ENCODE peak calls at places on chromosomes 5 and 9, in eight cellular contexts. One of them, this sample, is unnamed.
A peak's percentile ranks its signal among the peaks of the same experiment; 100 is the strongest.

GRCh38 chr9:133945314-133945975 is 46.7 kb downstream of the VAV2 start:
- DNase-seq in A673: no peak
- DNase-seq in RWPE1: no peak
- DNase-seq in lower lobe of right lung: peak; percentile 46
- DNase-seq in DMS53: no peak
- DNase-seq in astrocyte of the cerebellum: no peak
- DNase-seq in body of pancreas: no peak
- DNase-seq in GM23338: no peak
- DNase-seq in this sample: no peak

GRCh38 chr5:106759581-106759980 is 911.2 kb downstream of the EFNA5 start:
- DNase-seq in astrocyte of the cerebellum: no peak
- DNase-seq in lower lobe of right lung: peak; percentile 64
- DNase-seq in A673: peak; percentile 60
- DNase-seq in RWPE1: no peak
- DNase-seq in DMS53: peak; percentile 21
- DNase-seq in GM23338: no peak
- DNase-seq in body of pancreas: peak; percentile 30
- DNase-seq in this sample: peak; percentile 8

GRCh38 chr9:124392855-124393460 is 22.3 kb downstream of the PSMB7 start:
- DNase-seq in RWPE1: peak; percentile 98
- DNase-seq in DMS53: peak; percentile 38
- DNase-seq in GM23338: peak; percentile 74
- DNase-seq in A673: peak; percentile 89
- DNase-seq in lower lobe of right lung: no peak
- DNase-seq in astrocyte of the cerebellum: peak; percentile 62
- DNase-seq in body of pancreas: no peak
- DNase-seq in this sample: peak; percentile 75

GRCh38 chr5:95946451-95946850 is 15.2 kb downstream of the ELL2 start:
- DNase-seq in body of pancreas: no peak
- DNase-seq in lower lobe of right lung: no peak
- DNase-seq in A673: no peak
- DNase-seq in RWPE1: no peak
- DNase-seq in astrocyte of the cerebellum: no peak
- DNase-seq in GM23338: no peak
- DNase-seq in DMS53: no peak
- DNase-seq in this sample: peak; percentile 56

GRCh38 chr5:62506659-62507460 is 71.8 kb upstream of the LRRC70 start:
- DNase-seq in astrocyte of the cerebellum: peak; percentile 1
- DNase-seq in GM23338: no peak
- DNase-seq in DMS53: no peak
- DNase-seq in body of pancreas: no peak
- DNase-seq in lower lobe of right lung: no peak
- DNase-seq in A673: peak; percentile 88
- DNase-seq in RWPE1: no peak
- DNase-seq in this sample: no peak

GRCh38 chr5:74240783-74241750 is 399.5 kb downstream of the ENC1 start:
- DNase-seq in body of pancreas: peak; percentile 51
- DNase-seq in lower lobe of right lung: no peak
- DNase-seq in RWPE1: peak; percentile 88
- DNase-seq in DMS53: no peak
- DNase-seq in A673: no peak
- DNase-seq in astrocyte of the cerebellum: no peak
- DNase-seq in GM23338: no peak
- DNase-seq in this sample: no peak

GRCh38 chr5:172983542-172984243 is at the start of gene ATP6V0E1:
- DNase-seq in A673: peak; percentile 93
- DNase-seq in astrocyte of the cerebellum: peak; percentile 75
- DNase-seq in lower lobe of right lung: peak; percentile 98
- DNase-seq in RWPE1: peak; percentile 98
- DNase-seq in GM23338: peak; percentile 97
- DNase-seq in DMS53: peak; percentile 98
- DNase-seq in body of pancreas: peak; percentile 97
- DNase-seq in this sample: peak; percentile 96

GRCh38 chr5:16160706-16161105 is 18.9 kb downstream of the MARCHF11 start:
- DNase-seq in A673: peak; percentile 74
- DNase-seq in RWPE1: peak; percentile 36
- DNase-seq in astrocyte of the cerebellum: peak; percentile 33
- DNase-seq in DMS53: peak; percentile 91
- DNase-seq in GM23338: peak; percentile 89
- DNase-seq in lower lobe of right lung: no peak
- DNase-seq in body of pancreas: peak; percentile 32
- DNase-seq in this sample: peak; percentile 47

GRCh38 chr5:112643339-112643971 is 94.2 kb upstream of the APC start:
- DNase-seq in RWPE1: no peak
- DNase-seq in body of pancreas: peak; percentile 72
- DNase-seq in A673: no peak
- DNase-seq in DMS53: no peak
- DNase-seq in GM23338: no peak
- DNase-seq in lower lobe of right lung: no peak
- DNase-seq in astrocyte of the cerebellum: no peak
- DNase-seq in this sample: no peak

GRCh38 chr5:141208478-141208877 is at the start of gene PCDHB12:
- DNase-seq in GM23338: peak; percentile 74
- DNase-seq in body of pancreas: peak; percentile 31
- DNase-seq in A673: peak; percentile 56
- DNase-seq in astrocyte of the cerebellum: no peak
- DNase-seq in DMS53: peak; percentile 47
- DNase-seq in RWPE1: no peak
- DNase-seq in lower lobe of right lung: no peak
- DNase-seq in this sample: peak; percentile 24

GRCh38 chr5:14417232-14417730 is 164.3 kb upstream of the OTULINL start:
- DNase-seq in DMS53: no peak
- DNase-seq in lower lobe of right lung: no peak
- DNase-seq in RWPE1: no peak
- DNase-seq in body of pancreas: no peak
- DNase-seq in GM23338: peak; percentile 41
- DNase-seq in astrocyte of the cerebellum: no peak
- DNase-seq in A673: peak; percentile 58
- DNase-seq in this sample: no peak

GRCh38 chr5:181173027-181173419 is 25.6 kb downstream of the OR2V2 start:
- DNase-seq in body of pancreas: no peak
- DNase-seq in GM23338: no peak
- DNase-seq in astrocyte of the cerebellum: no peak
- DNase-seq in DMS53: no peak
- DNase-seq in A673: no peak
- DNase-seq in RWPE1: peak; percentile 61
- DNase-seq in lower lobe of right lung: no peak
- DNase-seq in this sample: no peak

GRCh38 chr5:62152394-62153123 is 153.4 kb upstream of the KIF2A start:
- DNase-seq in body of pancreas: no peak
- DNase-seq in lower lobe of right lung: no peak
- DNase-seq in GM23338: no peak
- DNase-seq in RWPE1: no peak
- DNase-seq in astrocyte of the cerebellum: no peak
- DNase-seq in A673: peak; percentile 2
- DNase-seq in DMS53: peak; percentile 73
- DNase-seq in this sample: no peak

GRCh38 chr5:139685886-139686285 is 37.7 kb downstream of the CXXC5 start:
- DNase-seq in body of pancreas: no peak
- DNase-seq in astrocyte of the cerebellum: no peak
- DNase-seq in lower lobe of right lung: no peak
- DNase-seq in RWPE1: no peak
- DNase-seq in A673: no peak
- DNase-seq in DMS53: no peak
- DNase-seq in GM23338: no peak
- DNase-seq in this sample: no peak

GRCh38 chr9:33273972-33274328 is 9.1 kb downstream of the CHMP5 start:
- DNase-seq in DMS53: no peak
- DNase-seq in astrocyte of the cerebellum: no peak
- DNase-seq in GM23338: no peak
- DNase-seq in body of pancreas: no peak
- DNase-seq in RWPE1: no peak
- DNase-seq in A673: no peak
- DNase-seq in lower lobe of right lung: no peak
- DNase-seq in this sample: no peak

GRCh38 chr9:12538842-12539584 is 154.2 kb upstream of the TYRP1 start:
- DNase-seq in lower lobe of right lung: no peak
- DNase-seq in body of pancreas: peak; percentile 56
- DNase-seq in DMS53: no peak
- DNase-seq in GM23338: peak; percentile 21
- DNase-seq in RWPE1: no peak
- DNase-seq in A673: no peak
- DNase-seq in astrocyte of the cerebellum: no peak
- DNase-seq in this sample: no peak

GRCh38 chr9:88923653-88924284 is 67.5 kb upstream of the S1PR3 start:
- DNase-seq in lower lobe of right lung: peak; percentile 84
- DNase-seq in A673: no peak
- DNase-seq in RWPE1: no peak
- DNase-seq in GM23338: no peak
- DNase-seq in astrocyte of the cerebellum: no peak
- DNase-seq in body of pancreas: no peak
- DNase-seq in DMS53: no peak
- DNase-seq in this sample: no peak

GRCh38 chr9:97307500-97308163 is at the start of gene CCDC180:
- DNase-seq in astrocyte of the cerebellum: no peak
- DNase-seq in GM23338: peak; percentile 53
- DNase-seq in DMS53: peak; percentile 50
- DNase-seq in body of pancreas: peak; percentile 24
- DNase-seq in RWPE1: no peak
- DNase-seq in lower lobe of right lung: no peak
- DNase-seq in A673: no peak
- DNase-seq in this sample: peak; percentile 4

GRCh38 chr5:9283473-9283872 is 262.4 kb downstream of the SEMA5A start:
- DNase-seq in RWPE1: no peak
- DNase-seq in astrocyte of the cerebellum: no peak
- DNase-seq in GM23338: peak; percentile 24
- DNase-seq in A673: no peak
- DNase-seq in DMS53: no peak
- DNase-seq in lower lobe of right lung: no peak
- DNase-seq in body of pancreas: no peak
- DNase-seq in this sample: no peak

GRCh38 chr5:67202830-67203229 is 6.2 kb upstream of the CD180 start:
- DNase-seq in body of pancreas: no peak
- DNase-seq in A673: no peak
- DNase-seq in lower lobe of right lung: no peak
- DNase-seq in astrocyte of the cerebellum: no peak
- DNase-seq in GM23338: no peak
- DNase-seq in RWPE1: no peak
- DNase-seq in DMS53: no peak
- DNase-seq in this sample: no peak

GRCh38 chr5:172646716-172647285 is 5.7 kb downstream of the NEURL1B start:
- DNase-seq in A673: no peak
- DNase-seq in DMS53: peak; percentile 98
- DNase-seq in lower lobe of right lung: no peak
- DNase-seq in astrocyte of the cerebellum: no peak
- DNase-seq in GM23338: peak; percentile 77
- DNase-seq in RWPE1: no peak
- DNase-seq in body of pancreas: no peak
- DNase-seq in this sample: no peak

GRCh38 chr9:79312686-79313421 is 258.9 kb upstream of the TLE4 start:
- DNase-seq in A673: no peak
- DNase-seq in body of pancreas: no peak
- DNase-seq in lower lobe of right lung: no peak
- DNase-seq in GM23338: peak; percentile 51
- DNase-seq in DMS53: no peak
- DNase-seq in RWPE1: no peak
- DNase-seq in astrocyte of the cerebellum: no peak
- DNase-seq in this sample: no peak

GRCh38 chr5:148186248-148187003 is 16.4 kb upstream of the SPINK6 start:
- DNase-seq in GM23338: no peak
- DNase-seq in RWPE1: peak; percentile 67
- DNase-seq in DMS53: no peak
- DNase-seq in A673: no peak
- DNase-seq in lower lobe of right lung: no peak
- DNase-seq in astrocyte of the cerebellum: peak; percentile 83
- DNase-seq in body of pancreas: no peak
- DNase-seq in this sample: peak; percentile 84

GRCh38 chr5:116746668-116747067 is 172.0 kb upstream of the SEMA6A start:
- DNase-seq in DMS53: no peak
- DNase-seq in RWPE1: no peak
- DNase-seq in GM23338: no peak
- DNase-seq in body of pancreas: no peak
- DNase-seq in astrocyte of the cerebellum: no peak
- DNase-seq in lower lobe of right lung: no peak
- DNase-seq in A673: no peak
- DNase-seq in this sample: no peak

GRCh38 chr5:56814963-56815656 is at the start of gene MAP3K1:
- DNase-seq in A673: peak; percentile 82
- DNase-seq in lower lobe of right lung: peak; percentile 94
- DNase-seq in body of pancreas: peak; percentile 93
- DNase-seq in astrocyte of the cerebellum: no peak
- DNase-seq in DMS53: peak; percentile 96
- DNase-seq in GM23338: peak; percentile 69
- DNase-seq in RWPE1: peak; percentile 89
- DNase-seq in this sample: peak; percentile 71

GRCh38 chr9:33103381-33104110 is 27.1 kb upstream of the SMU1 start:
- DNase-seq in GM23338: no peak
- DNase-seq in RWPE1: no peak
- DNase-seq in A673: no peak
- DNase-seq in DMS53: no peak
- DNase-seq in astrocyte of the cerebellum: no peak
- DNase-seq in lower lobe of right lung: no peak
- DNase-seq in body of pancreas: no peak
- DNase-seq in this sample: no peak

GRCh38 chr5:126460977-126461376 is 37.8 kb downstream of the GRAMD2B start:
- DNase-seq in astrocyte of the cerebellum: no peak
- DNase-seq in GM23338: no peak
- DNase-seq in RWPE1: no peak
- DNase-seq in A673: no peak
- DNase-seq in body of pancreas: no peak
- DNase-seq in DMS53: peak; percentile 37
- DNase-seq in lower lobe of right lung: no peak
- DNase-seq in this sample: no peak

This sample was measured in endothelial cell of umbilical vein.